ENCODE peak calls at places on chromosomes 1 and 21, in five cellular contexts. F, Z, N, M and O are unnamed samples.

GRCh38 chr1:23555225-23555801 is 4.0 kb downstream of the ID3 start:
- DNase-seq in F (peak), Z (peak), N (peak), M (no peak), O (no peak)

GRCh38 chr1:168783424-168783823 is 54.4 kb upstream of the DPT start:
- DNase-seq in F (no peak), Z (no peak), N (no peak), M (no peak), O (no peak)

GRCh38 chr1:9909222-9910046 is 635 bp downstream of the CTNNBIP1 start:
- DNase-seq in F (no peak), Z (peak), N (peak), M (no peak), O (peak)

GRCh38 chr1:106224426-106224825 is 832.0 kb upstream of the PRMT6 start:
- DNase-seq in F (no peak), Z (no peak), N (no peak), M (no peak), O (no peak)

GRCh38 chr1:24329797-24330543 is 10.8 kb downstream of the GRHL3 start:
- DNase-seq in F (peak), Z (no peak), N (no peak), M (no peak), O (no peak)

GRCh38 chr1:214400136-214400535 is 119.2 kb downstream of the SMYD2 start:
- DNase-seq in F (no peak), Z (no peak), N (no peak), M (no peak), O (no peak)

GRCh38 chr1:166379447-166379846 is 212.6 kb upstream of the FAM78B start:
- DNase-seq in F (no peak), Z (no peak), N (peak), M (no peak), O (no peak)

GRCh38 chr1:230191079-230191478 is 124.0 kb downstream of the GALNT2 start:
- DNase-seq in F (peak), Z (no peak), N (peak), M (no peak), O (peak)

GRCh38 chr21:39224930-39225329 is 41.7 kb upstream of the PSMG1 start:
- DNase-seq in F (no peak), Z (no peak), N (no peak), M (no peak), O (no peak)

GRCh38 chr1:93716974-93717373 is 35.3 kb upstream of the BCAR3 start:
- DNase-seq in F (no peak), Z (no peak), N (no peak), M (no peak), O (no peak)

GRCh38 chr21:41610042-41610839 is 102.3 kb upstream of the TMPRSS2 start:
- DNase-seq in F (peak), Z (peak), N (peak), M (no peak), O (peak)

GRCh38 chr1:240294566-240294965 is 202.9 kb downstream of the FMN2 start:
- DNase-seq in F (no peak), Z (peak), N (no peak), M (no peak), O (no peak)